ENCODE peak calls at places on chromosomes 4 and X, in six cellular contexts. A is omental fat pad, R is B cell, O is neural progenitor cell, T is mesothelial cell of epicardium, Y is adrenal gland. G is an unnamed sample.

GRCh38 chr4:107304699-107305286 is 268.7 kb upstream of the DKK2 start:
- DNase-seq in T (no peak), O (peak), A (no peak), Y (no peak), R (no peak), G (no peak)

GRCh38 chr4:20253799-20254409 is 2.2 kb downstream of the SLIT2 start:
- DNase-seq in R (no peak), T (peak), O (peak), Y (peak), A (no peak), G (no peak)

GRCh38 chr4:46389301-46389761 is 597 bp downstream of the GABRA2 start:
- DNase-seq in A (no peak), T (peak), O (peak), Y (no peak), R (no peak), G (no peak)

GRCh38 chrX:148037020-148037419 is 55.9 kb downstream of the FMR1NB start:
- DNase-seq in T (no peak), Y (no peak), R (no peak), O (no peak), A (no peak), G (no peak)

GRCh38 chr4:84968936-84969335 is 2.4 kb upstream of the WDFY3 start:
- DNase-seq in T (no peak), R (no peak), O (no peak), Y (no peak), A (no peak), G (no peak)

GRCh38 chrX:39688576-39689373 is 409.0 kb downstream of the BCOR start:
- DNase-seq in Y (peak), T (peak), O (peak), A (no peak), R (peak), G (peak)

GRCh38 chr4:140497428-140497775 is 691 bp downstream of the MGAT4D start:
- DNase-seq in R (no peak), O (no peak), T (no peak), Y (no peak), A (no peak), G (no peak)

GRCh38 chr4:39032218-39033085 is at the start of gene TMEM156:
- DNase-seq in O (no peak), R (peak), Y (no peak), T (no peak), A (no peak), G (no peak)

GRCh38 chr4:76898949-76899640 is 1.2 kb upstream of the SOWAHB start:
- DNase-seq in O (no peak), A (no peak), Y (no peak), T (no peak), R (no peak), G (no peak)

GRCh38 chrX:98654565-98654964 is 1755.5 kb downstream of the PCDH19 start:
- DNase-seq in O (no peak), Y (no peak), A (no peak), R (no peak), T (no peak), G (no peak)

GRCh38 chr4:96352051-96352517 is 512.2 kb downstream of the PDHA2 start:
- DNase-seq in O (peak), T (no peak), Y (no peak), A (no peak), R (no peak), G (peak)
- TF ChIP-seq CTCF in O (peak), T (peak), Y (no peak), A (no peak), R (no peak), G (no peak)

DNA sequence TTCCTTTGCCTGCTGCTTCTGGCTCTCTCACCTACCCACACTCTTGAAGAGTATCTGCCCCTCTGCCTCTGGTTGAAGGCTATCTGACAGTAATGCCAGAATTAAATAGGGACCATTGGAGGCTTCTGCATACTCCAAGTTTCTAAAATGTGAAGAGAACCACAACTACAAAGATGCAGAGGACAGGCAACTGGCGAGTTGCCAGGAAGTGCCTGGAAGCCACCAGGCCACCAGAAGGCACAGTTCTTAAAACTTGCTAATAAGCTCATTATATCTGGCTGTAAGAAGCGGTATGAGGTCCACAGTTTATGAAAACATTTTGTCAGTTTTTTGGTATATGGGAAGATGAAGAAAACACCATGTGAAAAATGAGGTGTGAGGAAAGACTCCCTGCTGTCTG is 202.8 kb downstream of the NR3C2 start:
- DNase-seq in R (no peak), T (no peak), O (no peak), A (no peak), Y (no peak), G (no peak)
- TF ChIP-seq CTCF in R (no peak), T (no peak), O (no peak), A (no peak), Y (no peak), G (no peak)

DNA sequence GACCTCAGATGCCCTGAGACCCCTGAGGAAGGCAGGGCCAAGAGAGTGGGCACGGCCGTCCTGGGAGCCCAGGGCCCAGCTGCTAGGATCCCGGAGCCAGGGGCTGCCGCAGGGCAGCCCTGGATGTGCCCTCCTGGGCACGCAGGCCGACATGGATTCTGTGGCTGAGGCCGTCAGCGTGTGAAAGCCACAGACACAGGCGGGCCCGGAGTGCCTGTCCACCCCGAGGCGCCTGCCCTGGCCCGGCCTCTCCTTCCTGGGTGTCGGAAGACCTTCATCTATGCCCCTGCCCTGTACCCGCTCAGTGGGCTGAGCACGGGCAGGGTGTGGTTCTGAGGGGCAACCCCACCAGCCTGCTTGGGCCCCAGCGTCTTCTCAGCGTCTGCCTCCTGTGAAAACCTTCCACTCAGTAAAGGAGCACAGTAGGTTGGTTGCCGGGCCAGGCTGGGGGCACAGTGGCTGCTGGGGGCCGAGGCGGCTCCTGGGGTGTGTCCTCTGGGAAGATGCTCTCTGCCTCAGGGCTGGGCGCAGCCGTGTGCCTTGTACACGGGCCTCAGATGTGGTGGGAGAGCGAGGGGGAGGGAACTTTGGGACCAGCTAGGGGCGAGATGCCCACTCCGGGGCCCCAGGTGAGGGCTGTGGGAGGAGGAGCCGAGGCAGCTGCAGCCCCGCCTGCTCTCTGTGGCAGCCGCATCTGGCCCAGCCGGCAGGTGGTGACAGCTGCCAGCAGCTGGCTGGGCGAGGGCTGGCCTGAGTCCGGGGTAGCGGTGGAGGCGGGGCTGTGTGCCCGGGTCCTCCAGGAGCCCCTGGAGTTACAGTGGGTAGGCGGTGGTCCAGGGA is 20.8 kb downstream of the FGFRL1 start:
- DNase-seq in Y (no peak), T (no peak), R (no peak), O (no peak), A (no peak), G (peak)
- TF ChIP-seq CTCF in Y (no peak), T (no peak), R (no peak), O (no peak), A (no peak), G (no peak)

GRCh38 chrX:106168107-106168506 is at the start of gene PWWP3B:
- DNase-seq in O (peak), A (no peak), R (no peak), Y (peak), T (peak), G (no peak)

GRCh38 chrX:106171293-106171692 is 3.2 kb downstream of the PWWP3B start:
- DNase-seq in R (no peak), T (no peak), Y (no peak), A (no peak), O (no peak), G (no peak)

DNA sequence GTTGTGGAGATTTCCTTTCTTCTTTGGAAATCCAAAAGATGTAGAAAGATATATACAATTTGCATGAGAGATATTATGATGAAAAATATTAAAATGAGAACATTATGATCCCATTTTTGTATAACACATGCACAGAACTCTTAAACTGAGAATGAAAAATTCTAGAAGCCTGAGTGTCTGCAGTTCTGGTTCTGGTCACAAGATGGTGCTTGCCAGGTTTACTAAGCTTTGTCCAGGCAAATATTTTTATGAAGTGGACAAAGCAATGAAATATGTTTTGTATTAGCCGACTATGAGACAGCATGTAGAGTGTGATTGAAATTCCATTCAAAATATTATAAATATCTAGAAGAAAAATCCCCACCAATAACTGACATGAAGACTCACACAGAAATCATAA is 2.2 kb downstream of the PWWP3B start:
- DNase-seq in T (no peak), R (no peak), Y (no peak), O (no peak), A (no peak), G (peak)
- TF ChIP-seq CTCF in T (no peak), R (no peak), Y (no peak), O (peak), A (no peak), G (peak)

GRCh38 chr4:125739760-125740159 is 425.0 kb downstream of the FAT4 start:
- DNase-seq in A (no peak), R (no peak), T (no peak), Y (no peak), O (no peak), G (no peak)

GRCh38 chr4:125744891-125745364 is 430.2 kb downstream of the FAT4 start:
- DNase-seq in A (no peak), O (no peak), T (no peak), R (no peak), Y (no peak), G (no peak)

GRCh38 chr4:125736057-125736456 is 421.3 kb downstream of the FAT4 start:
- DNase-seq in T (no peak), A (no peak), R (no peak), Y (no peak), O (no peak), G (no peak)

DNA sequence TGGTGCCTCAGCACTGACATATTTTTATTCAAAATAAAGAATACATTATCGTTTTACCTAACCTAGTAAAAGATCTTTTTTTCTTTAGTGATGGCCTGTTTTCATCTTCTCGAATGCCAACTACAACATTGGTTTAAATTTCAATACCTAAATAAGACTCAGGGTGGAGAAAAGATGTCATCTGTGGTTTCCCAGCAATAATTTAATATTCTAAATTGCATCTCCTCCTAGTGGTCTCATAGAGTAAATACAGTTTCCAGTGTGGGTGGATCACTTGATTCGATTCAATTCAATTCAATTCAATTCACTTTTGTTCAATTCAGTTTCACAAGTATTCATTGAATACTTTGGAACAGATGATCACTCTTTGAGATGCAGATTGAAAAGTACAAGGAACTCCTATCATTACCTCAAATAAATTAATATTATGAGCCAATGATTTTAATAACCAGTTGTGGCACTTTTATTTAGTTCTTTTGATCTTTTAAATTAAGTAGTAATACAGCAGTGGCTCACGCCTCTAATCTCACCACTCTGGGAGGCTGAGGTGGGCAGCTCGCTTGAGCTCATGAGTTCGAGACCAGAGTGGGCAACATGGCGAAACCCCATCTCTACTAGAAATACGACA is 427.2 kb downstream of the FAT4 start:
- DNase-seq in A (no peak), O (no peak), R (no peak), T (no peak), Y (no peak), G (no peak)
- TF ChIP-seq CTCF in A (no peak), O (peak), R (peak), T (peak), Y (peak), G (peak)

DNA sequence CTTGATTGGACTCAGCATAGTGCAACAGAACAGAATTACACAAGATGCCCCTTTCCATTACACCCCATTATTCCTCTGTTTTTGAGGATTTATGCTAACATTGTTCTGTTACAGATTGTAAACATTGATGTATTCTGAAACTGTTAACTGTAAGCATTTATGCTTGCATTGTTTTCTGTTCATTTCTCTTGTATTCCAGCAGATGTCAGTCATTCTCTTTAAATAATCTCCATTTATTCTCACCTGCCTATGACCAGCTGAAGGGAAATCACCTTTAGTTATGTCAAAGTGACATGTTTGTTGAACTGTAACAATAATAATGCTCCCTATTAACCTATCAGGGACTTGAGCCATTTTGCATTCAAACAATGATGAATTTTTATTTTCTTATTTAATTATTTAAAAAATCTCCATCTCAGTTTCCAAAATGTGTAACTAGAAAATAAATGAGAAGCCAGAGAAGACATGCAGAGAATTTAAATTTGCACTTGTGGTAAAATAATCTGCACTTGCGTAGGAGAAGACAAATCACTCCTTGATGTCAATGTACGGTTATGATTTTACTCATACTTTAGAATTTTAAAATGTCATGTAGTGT is 58.0 kb downstream of the SPCS3 start:
- DNase-seq in O (no peak), R (no peak), A (no peak), Y (no peak), T (no peak), G (no peak)
- TF ChIP-seq CTCF in O (peak), R (peak), A (no peak), Y (peak), T (no peak), G (no peak)

GRCh38 chr4:3128976-3129375 is 54.5 kb downstream of the HTT start:
- DNase-seq in R (no peak), Y (no peak), O (no peak), T (no peak), A (no peak), G (no peak)
- TF ChIP-seq CTCF in R (no peak), Y (no peak), O (no peak), T (no peak), A (no peak), G (no peak)

GRCh38 chrX:135086197-135086854 is 34.0 kb downstream of the ETDB start:
- DNase-seq in O (peak), A (no peak), Y (peak), T (no peak), R (peak), G (peak)
- TF ChIP-seq CTCF in O (peak), A (no peak), Y (peak), T (no peak), R (peak), G (peak)

DNA sequence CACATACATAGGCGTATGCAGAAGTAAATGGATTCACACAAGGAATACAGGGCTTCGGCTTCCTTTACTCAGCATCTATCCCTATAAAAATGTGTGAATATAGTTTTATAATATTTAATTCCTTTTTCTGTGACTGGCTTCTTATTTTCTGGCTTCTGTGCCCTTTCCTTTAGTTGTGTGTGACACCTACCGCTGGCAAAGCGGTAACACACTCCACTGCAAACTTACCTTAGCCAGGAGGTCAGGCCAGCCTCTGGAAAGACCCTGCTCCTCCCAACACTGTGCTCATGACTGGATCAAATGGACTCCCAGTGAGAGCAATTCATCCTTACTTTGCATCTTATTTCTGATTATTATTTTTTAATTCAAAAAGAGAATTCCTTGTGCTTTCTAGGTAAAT is 244.2 kb downstream of the ANK2 start:
- DNase-seq in A (no peak), O (peak), Y (no peak), T (no peak), R (no peak), G (no peak)
- TF ChIP-seq CTCF in A (no peak), O (peak), Y (no peak), T (no peak), R (no peak), G (no peak)

GRCh38 chr4:82372502-82372873 is 1.3 kb downstream of the HNRNPD start:
- DNase-seq in T (no peak), Y (peak), R (peak), A (no peak), O (peak), G (peak)

GRCh38 chr4:82371398-82371972 is 2.3 kb downstream of the HNRNPD start:
- DNase-seq in Y (no peak), T (no peak), A (no peak), R (no peak), O (no peak), G (no peak)

GRCh38 chr4:82376109-82376508 is 2.3 kb upstream of the HNRNPD start:
- DNase-seq in Y (no peak), O (no peak), R (no peak), A (no peak), T (no peak), G (no peak)

GRCh38 chr4:82372874-82373815 is 646 bp downstream of the HNRNPD start:
- DNase-seq in O (peak), T (peak), R (peak), Y (peak), A (peak), G (peak)

GRCh38 chr4:82373816-82374740 is at the start of gene HNRNPD:
- DNase-seq in O (peak), Y (peak), A (peak), T (peak), R (peak), G (peak)
- TF ChIP-seq CTCF in O (peak), Y (no peak), A (no peak), T (no peak), R (no peak), G (no peak)

G was measured in Calu3.